ENCODE peak calls at places on chromosomes 11 and 22, in four cellular contexts. One of them, this sample, is unnamed.

GRCh38 chr11:34806875-34807274 is 109.3 kb downstream of the APIP start:
- DNase-seq in upper lobe of right lung: no peak
- DNase-seq in PC-3: no peak
- DNase-seq in heart right ventricle: no peak
- DNase-seq in this sample: no peak

GRCh38 chr11:44840085-44840478 is 110.6 kb downstream of the TP53I11 start:
- DNase-seq in upper lobe of right lung: no peak
- DNase-seq in PC-3: no peak
- DNase-seq in heart right ventricle: no peak
- DNase-seq in this sample: no peak

GRCh38 chr11:107385361-107385982 is 72.2 kb downstream of the CWF19L2 start:
- DNase-seq in PC-3: peak; percentile 95
- DNase-seq in upper lobe of right lung: no peak
- DNase-seq in heart right ventricle: no peak
- DNase-seq in this sample: peak; percentile 81

GRCh38 chr22:36311386-36312085 is 58.6 kb downstream of the APOL1 start:
- DNase-seq in heart right ventricle: no peak
- DNase-seq in upper lobe of right lung: no peak
- DNase-seq in PC-3: peak; percentile 48
- DNase-seq in this sample: no peak

GRCh38 chr11:94424662-94425061 is 23.4 kb upstream of the GPR83 start:
- DNase-seq in PC-3: peak; percentile 71
- DNase-seq in heart right ventricle: no peak
- DNase-seq in upper lobe of right lung: no peak
- DNase-seq in this sample: no peak

GRCh38 chr22:23784215-23784732 is 2.5 kb upstream of the SMARCB1 start:
- DNase-seq in upper lobe of right lung: no peak
- DNase-seq in heart right ventricle: no peak
- DNase-seq in PC-3: no peak
- DNase-seq in this sample: no peak

GRCh38 chr11:105538531-105538930 is 71.3 kb upstream of the GRIA4 start:
- DNase-seq in upper lobe of right lung: no peak
- DNase-seq in PC-3: no peak
- DNase-seq in heart right ventricle: no peak
- DNase-seq in this sample: no peak

GRCh38 chr11:70503878-70504240 is 105.5 kb downstream of the CTTN start:
- DNase-seq in upper lobe of right lung: no peak
- DNase-seq in PC-3: no peak
- DNase-seq in heart right ventricle: no peak
- DNase-seq in this sample: no peak

GRCh38 chr22:31269892-31270574 is 22.3 kb downstream of the PIK3IP1 start:
- DNase-seq in PC-3: no peak
- DNase-seq in heart right ventricle: no peak
- DNase-seq in upper lobe of right lung: no peak
- DNase-seq in this sample: no peak

GRCh38 chr11:71182791-71183556 is 69.4 kb downstream of the SHANK2 start:
- DNase-seq in heart right ventricle: no peak
- DNase-seq in upper lobe of right lung: no peak
- DNase-seq in PC-3: no peak
- DNase-seq in this sample: no peak

GRCh38 chr11:88363566-88364169 is 26.1 kb upstream of the CTSC start:
- DNase-seq in heart right ventricle: no peak
- DNase-seq in PC-3: peak; percentile 27
- DNase-seq in upper lobe of right lung: no peak
- DNase-seq in this sample: no peak

GRCh38 chr11:95520765-95521542 is 268.6 kb downstream of the FAM76B start:
- DNase-seq in upper lobe of right lung: no peak
- DNase-seq in heart right ventricle: no peak
- DNase-seq in PC-3: peak; percentile 62
- DNase-seq in this sample: peak; percentile 93

GRCh38 chr11:10387209-10388083 is 67.6 kb upstream of the AMPD3 start:
- DNase-seq in PC-3: peak; percentile 53
- DNase-seq in upper lobe of right lung: no peak
- DNase-seq in heart right ventricle: no peak
- DNase-seq in this sample: no peak

DNA sequence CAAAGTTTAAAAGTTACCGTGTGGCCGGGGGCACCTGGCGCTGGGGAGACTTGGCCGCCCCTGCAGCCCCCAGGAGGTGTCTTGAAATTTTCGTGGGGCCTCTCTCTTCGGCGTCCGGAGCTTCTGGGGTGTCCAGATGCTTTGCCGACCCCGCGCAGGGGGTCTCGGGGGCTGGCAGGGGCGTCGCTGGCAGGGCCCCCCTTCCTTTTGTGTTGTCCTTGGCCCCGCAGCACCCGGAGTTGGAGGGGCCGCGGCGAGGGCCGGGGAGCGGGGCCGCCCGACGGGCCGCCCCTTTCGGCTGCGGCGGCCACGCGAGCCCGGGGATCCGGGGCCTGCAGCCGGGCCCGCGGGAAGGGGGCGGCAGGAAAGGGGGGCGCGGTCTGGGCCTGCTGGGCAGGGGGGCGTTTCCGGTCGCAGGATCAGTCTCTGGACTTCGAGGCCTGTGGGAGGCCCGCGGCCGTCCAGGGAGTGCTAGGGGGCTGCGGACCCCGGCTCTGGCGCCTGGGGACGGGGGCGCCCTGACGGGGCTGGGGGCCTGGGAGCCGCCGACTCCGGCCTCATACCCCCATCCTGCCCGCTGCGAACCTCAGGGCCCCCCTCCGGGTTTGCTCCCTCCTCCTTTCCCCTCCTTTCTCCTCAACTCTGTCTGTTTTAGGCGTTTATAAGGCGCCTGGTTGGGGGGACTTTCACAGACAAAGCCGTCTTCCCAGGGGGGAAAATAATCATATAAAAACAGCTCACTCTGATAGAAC is 867 bp downstream of the ZC3H7B start:
- DNase-seq in heart right ventricle: no peak
- DNase-seq in upper lobe of right lung: peak; percentile 66
- DNase-seq in PC-3: no peak
- DNase-seq in this sample: no peak
- TF ChIP-seq CTCF in heart right ventricle: no peak
- TF ChIP-seq CTCF in upper lobe of right lung: no peak
- TF ChIP-seq CTCF in PC-3: no peak
- TF ChIP-seq CTCF in this sample: no peak

GRCh38 chr11:119051440-119052162 is 5.4 kb downstream of the HYOU1 start:
- DNase-seq in PC-3: no peak
- DNase-seq in heart right ventricle: no peak
- DNase-seq in upper lobe of right lung: no peak
- DNase-seq in this sample: no peak

GRCh38 chr11:119047205-119047604 is 9.8 kb downstream of the HYOU1 start:
- DNase-seq in PC-3: no peak
- DNase-seq in heart right ventricle: no peak
- DNase-seq in upper lobe of right lung: no peak
- DNase-seq in this sample: no peak

GRCh38 chr11:119048644-119049043 is 8.4 kb downstream of the HYOU1 start:
- DNase-seq in heart right ventricle: no peak
- DNase-seq in upper lobe of right lung: no peak
- DNase-seq in PC-3: no peak
- DNase-seq in this sample: no peak

GRCh38 chr11:119046489-119046888 is 10.5 kb downstream of the HYOU1 start:
- DNase-seq in upper lobe of right lung: no peak
- DNase-seq in PC-3: no peak
- DNase-seq in heart right ventricle: no peak
- DNase-seq in this sample: no peak

GRCh38 chr11:119049081-119049480 is 7.9 kb downstream of the HYOU1 start:
- DNase-seq in PC-3: no peak
- DNase-seq in heart right ventricle: no peak
- DNase-seq in upper lobe of right lung: no peak
- DNase-seq in this sample: no peak
- H3K36me3 ChIP-seq in PC-3: peaks cover 73% of the 10 kb centered on the region
- H3K36me3 ChIP-seq in heart right ventricle: peaks cover 100% of the 10 kb centered on the region
- H3K36me3 ChIP-seq in upper lobe of right lung: peaks cover 94% of the 10 kb centered on the region
- H3K36me3 ChIP-seq in this sample: peaks cover 95% of the 10 kb centered on the region

DNA sequence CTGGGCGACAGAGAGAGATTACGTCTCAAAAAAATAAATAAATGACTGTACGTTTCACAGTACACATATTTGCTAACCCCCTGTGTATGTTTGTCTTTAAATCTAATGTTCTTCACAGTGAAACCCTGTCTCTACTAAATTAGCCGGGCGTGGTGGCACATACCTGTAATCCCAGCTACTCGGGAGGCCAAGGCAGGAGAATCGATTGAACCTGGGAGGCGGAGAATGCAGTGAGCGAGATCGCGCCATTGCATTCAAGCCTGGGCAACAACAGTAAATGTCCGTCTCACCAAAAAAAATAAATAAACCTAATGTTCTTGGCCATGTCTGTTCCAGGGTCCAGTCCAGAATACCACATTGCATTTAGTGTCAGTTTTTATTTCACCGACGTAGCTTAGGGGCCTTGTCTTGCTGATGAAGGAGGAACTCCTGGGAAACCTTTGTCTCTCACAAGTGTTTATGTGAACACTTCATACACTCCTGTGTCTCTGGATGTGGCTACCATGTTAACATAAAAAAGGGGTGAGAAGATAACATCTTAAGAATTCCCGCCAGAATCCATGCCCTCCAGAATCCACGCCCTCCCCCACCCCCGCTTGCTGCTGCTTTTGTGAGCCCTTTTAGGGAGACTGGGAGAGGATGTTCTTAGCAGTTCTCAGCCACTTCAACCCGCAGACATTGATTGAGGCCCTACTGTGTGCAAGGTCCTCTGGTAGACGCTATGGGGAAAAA is 5.0 kb upstream of the SERHL2 start:
- DNase-seq in PC-3: no peak
- DNase-seq in upper lobe of right lung: no peak
- DNase-seq in heart right ventricle: no peak
- DNase-seq in this sample: no peak
- H3K27ac ChIP-seq in PC-3: no peak overlapping the region
- H3K27ac ChIP-seq in upper lobe of right lung: no peak overlapping the region
- H3K27ac ChIP-seq in heart right ventricle: no peak overlapping the region
- H3K27ac ChIP-seq in this sample: no peak overlapping the region

GRCh38 chr11:102449651-102450570 is 2.7 kb downstream of the TMEM123 start:
- DNase-seq in PC-3: no peak
- DNase-seq in heart right ventricle: no peak
- DNase-seq in upper lobe of right lung: no peak
- DNase-seq in this sample: no peak

GRCh38 chr11:102453286-102453797 is 777 bp upstream of the TMEM123 start:
- DNase-seq in PC-3: peak; percentile 42
- DNase-seq in upper lobe of right lung: no peak
- DNase-seq in heart right ventricle: no peak
- DNase-seq in this sample: no peak

GRCh38 chr11:102451041-102451692 is 1.4 kb downstream of the TMEM123 start:
- DNase-seq in upper lobe of right lung: no peak
- DNase-seq in PC-3: no peak
- DNase-seq in heart right ventricle: no peak
- DNase-seq in this sample: no peak

GRCh38 chr11:102452461-102453285 is at the start of gene TMEM123:
- DNase-seq in PC-3: peak; percentile 67
- DNase-seq in upper lobe of right lung: peak; percentile 93
- DNase-seq in heart right ventricle: peak; percentile 80
- DNase-seq in this sample: peak; percentile 65

GRCh38 chr11:102451693-102452460 is 688 bp downstream of the TMEM123 start:
- DNase-seq in heart right ventricle: peak; percentile 58
- DNase-seq in upper lobe of right lung: peak; percentile 85
- DNase-seq in PC-3: peak; percentile 67
- DNase-seq in this sample: peak; percentile 65
- TF ChIP-seq CTCF in heart right ventricle: peak; percentile 38
- TF ChIP-seq CTCF in upper lobe of right lung: peak; percentile 20
- TF ChIP-seq CTCF in PC-3: peak; percentile 44
- TF ChIP-seq CTCF in this sample: peak; percentile 35

GRCh38 chr11:18081551-18081950 is 24.3 kb downstream of the SAAL1 start:
- DNase-seq in upper lobe of right lung: no peak
- DNase-seq in PC-3: no peak
- DNase-seq in heart right ventricle: no peak
- DNase-seq in this sample: no peak
- H3K36me3 ChIP-seq in upper lobe of right lung: peaks cover 52% of the 10 kb centered on the region
- H3K36me3 ChIP-seq in PC-3: peaks cover 26% of the 10 kb centered on the region
- H3K36me3 ChIP-seq in heart right ventricle: peaks cover 75% of the 10 kb centered on the region
- H3K36me3 ChIP-seq in this sample: peaks cover 69% of the 10 kb centered on the region

GRCh38 chr22:38731703-38732161 is 24.1 kb downstream of the SUN2 start:
- DNase-seq in heart right ventricle: no peak
- DNase-seq in upper lobe of right lung: peak; percentile 61
- DNase-seq in PC-3: no peak
- DNase-seq in this sample: no peak
- H3K27ac ChIP-seq in heart right ventricle: no peak overlapping the region
- H3K27ac ChIP-seq in upper lobe of right lung: no peak overlapping the region
- H3K27ac ChIP-seq in PC-3: no peak overlapping the region
- H3K27ac ChIP-seq in this sample: no peak overlapping the region

DNA sequence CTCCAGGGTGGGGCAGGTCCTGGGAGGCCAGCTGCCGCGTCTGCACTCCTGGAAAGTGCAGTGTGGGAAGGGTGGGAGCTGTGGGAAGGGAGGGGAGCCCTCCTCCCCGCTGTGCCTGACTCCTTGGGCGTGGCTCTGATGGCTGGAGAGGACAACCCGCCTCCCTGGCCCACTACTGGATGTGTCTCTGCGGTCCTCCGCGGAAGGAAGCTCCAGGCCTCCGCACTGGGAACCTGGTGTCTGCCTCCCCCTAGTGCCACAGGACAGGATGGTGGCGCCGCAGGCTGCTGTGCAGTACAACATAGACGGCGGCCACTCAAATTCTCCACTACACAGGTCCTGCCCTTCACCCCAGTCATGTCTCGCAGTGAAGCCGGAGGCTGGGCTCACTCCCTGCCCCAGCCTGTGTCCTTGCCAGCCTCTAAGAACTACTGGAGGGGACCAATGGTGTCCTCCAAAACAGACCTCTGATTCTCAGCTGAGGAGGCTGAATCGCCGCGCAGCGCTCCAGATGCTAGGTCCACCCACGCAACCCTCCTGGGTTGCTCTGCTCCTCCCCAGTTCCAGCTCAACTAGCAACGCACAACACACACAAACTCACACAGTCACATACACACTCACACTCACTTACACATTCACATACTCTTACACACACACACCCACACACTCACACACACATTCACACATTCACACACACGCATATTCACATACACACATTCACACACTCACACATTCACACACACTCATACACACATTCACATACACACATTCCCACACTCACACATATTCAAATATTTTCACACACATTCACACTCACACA is 12.4 kb upstream of the DSCAML1 start:
- DNase-seq in upper lobe of right lung: peak; percentile 78
- DNase-seq in heart right ventricle: peak; percentile 80
- DNase-seq in PC-3: peak; percentile 61
- DNase-seq in this sample: no peak
- TF ChIP-seq CTCF in upper lobe of right lung: peak; percentile 48
- TF ChIP-seq CTCF in heart right ventricle: peak; percentile 71
- TF ChIP-seq CTCF in PC-3: peak; percentile 58
- TF ChIP-seq CTCF in this sample: peak; percentile 43

GRCh38 chr11:77611921-77612320 is 22.2 kb downstream of the AQP11 start:
- DNase-seq in PC-3: no peak
- DNase-seq in heart right ventricle: no peak
- DNase-seq in upper lobe of right lung: no peak
- DNase-seq in this sample: no peak

GRCh38 chr11:77619576-77620198 is 17.9 kb downstream of the CLNS1A start:
- DNase-seq in PC-3: peak; percentile 92
- DNase-seq in heart right ventricle: no peak
- DNase-seq in upper lobe of right lung: no peak
- DNase-seq in this sample: no peak

GRCh38 chr11:77617892-77618291 is 19.7 kb downstream of the CLNS1A start:
- DNase-seq in heart right ventricle: no peak
- DNase-seq in PC-3: no peak
- DNase-seq in upper lobe of right lung: no peak
- DNase-seq in this sample: no peak
- H3K36me3 ChIP-seq in heart right ventricle: peaks cover 89% of the 10 kb centered on the region
- H3K36me3 ChIP-seq in PC-3: peaks cover 53% of the 10 kb centered on the region
- H3K36me3 ChIP-seq in upper lobe of right lung: peaks cover 82% of the 10 kb centered on the region
- H3K36me3 ChIP-seq in this sample: peaks cover 89% of the 10 kb centered on the region